ENCODE peak calls at places on chromosomes 3 and 15, in nine cellular contexts. One of them, this sample, is unnamed.

GRCh38 chr3:48535578-48535977 is 21.0 kb downstream of the PFKFB4 start:
- DNase-seq in astrocyte of the spinal cord: no peak
- DNase-seq in astrocyte of the cerebellum: no peak
- DNase-seq in cardiac muscle cell: no peak
- DNase-seq in fibroblast of pulmonary artery: no peak
- DNase-seq in fibroblast of the aortic adventitia: no peak
- DNase-seq in brain microvascular endothelial cell: no peak
- DNase-seq in adrenal gland: no peak
- DNase-seq in foreskin fibroblast: no peak
- DNase-seq in this sample: no peak

GRCh38 chr3:142987707-142988106 is 13.7 kb upstream of the U2SURP start:
- DNase-seq in fibroblast of pulmonary artery: peak
- DNase-seq in cardiac muscle cell: peak
- DNase-seq in fibroblast of the aortic adventitia: peak
- DNase-seq in adrenal gland: no peak
- DNase-seq in foreskin fibroblast: peak
- DNase-seq in astrocyte of the spinal cord: peak
- DNase-seq in brain microvascular endothelial cell: peak
- DNase-seq in astrocyte of the cerebellum: peak
- DNase-seq in this sample: no peak

GRCh38 chr3:54822206-54822605 is 105.7 kb downstream of the LRTM1 start:
- DNase-seq in astrocyte of the cerebellum: peak
- DNase-seq in cardiac muscle cell: peak
- DNase-seq in fibroblast of the aortic adventitia: peak
- DNase-seq in adrenal gland: no peak
- DNase-seq in fibroblast of pulmonary artery: peak
- DNase-seq in astrocyte of the spinal cord: peak
- DNase-seq in foreskin fibroblast: peak
- DNase-seq in brain microvascular endothelial cell: peak
- DNase-seq in this sample: peak

GRCh38 chr3:123067689-123068226 is 933 bp downstream of the PDIA5 start:
- DNase-seq in astrocyte of the spinal cord: no peak
- DNase-seq in astrocyte of the cerebellum: no peak
- DNase-seq in fibroblast of pulmonary artery: no peak
- DNase-seq in foreskin fibroblast: peak
- DNase-seq in adrenal gland: no peak
- DNase-seq in cardiac muscle cell: no peak
- DNase-seq in fibroblast of the aortic adventitia: no peak
- DNase-seq in brain microvascular endothelial cell: no peak
- DNase-seq in this sample: no peak

GRCh38 chr3:171459130-171459941 is 869 bp downstream of the TNIK start:
- DNase-seq in astrocyte of the spinal cord: peak
- DNase-seq in brain microvascular endothelial cell: peak
- DNase-seq in fibroblast of the aortic adventitia: peak
- DNase-seq in adrenal gland: peak
- DNase-seq in cardiac muscle cell: peak
- DNase-seq in astrocyte of the cerebellum: no peak
- DNase-seq in foreskin fibroblast: peak
- DNase-seq in fibroblast of pulmonary artery: peak
- DNase-seq in this sample: no peak

GRCh38 chr15:58269455-58270414 is 131.6 kb downstream of the AQP9 start:
- DNase-seq in foreskin fibroblast: peak
- DNase-seq in brain microvascular endothelial cell: peak
- DNase-seq in astrocyte of the cerebellum: peak
- DNase-seq in cardiac muscle cell: peak
- DNase-seq in fibroblast of pulmonary artery: peak
- DNase-seq in astrocyte of the spinal cord: peak
- DNase-seq in fibroblast of the aortic adventitia: peak
- DNase-seq in adrenal gland: peak
- DNase-seq in this sample: peak

GRCh38 chr15:40906101-40906946 is 12.1 kb downstream of the VPS18 start:
- DNase-seq in brain microvascular endothelial cell: peak
- DNase-seq in foreskin fibroblast: peak
- DNase-seq in cardiac muscle cell: peak
- DNase-seq in adrenal gland: peak
- DNase-seq in fibroblast of the aortic adventitia: peak
- DNase-seq in fibroblast of pulmonary artery: peak
- DNase-seq in astrocyte of the cerebellum: peak
- DNase-seq in astrocyte of the spinal cord: peak
- DNase-seq in this sample: peak

GRCh38 chr15:95249524-95249923 is 1018.2 kb downstream of the MCTP2 start:
- DNase-seq in astrocyte of the cerebellum: no peak
- DNase-seq in cardiac muscle cell: no peak
- DNase-seq in fibroblast of the aortic adventitia: no peak
- DNase-seq in foreskin fibroblast: no peak
- DNase-seq in adrenal gland: no peak
- DNase-seq in brain microvascular endothelial cell: no peak
- DNase-seq in astrocyte of the spinal cord: no peak
- DNase-seq in fibroblast of pulmonary artery: no peak
- DNase-seq in this sample: no peak

GRCh38 chr3:69288161-69288895 is 97.6 kb downstream of the FRMD4B start:
- DNase-seq in brain microvascular endothelial cell: no peak
- DNase-seq in astrocyte of the cerebellum: no peak
- DNase-seq in astrocyte of the spinal cord: no peak
- DNase-seq in fibroblast of pulmonary artery: no peak
- DNase-seq in fibroblast of the aortic adventitia: no peak
- DNase-seq in foreskin fibroblast: no peak
- DNase-seq in adrenal gland: no peak
- DNase-seq in cardiac muscle cell: no peak
- DNase-seq in this sample: no peak

GRCh38 chr3:16350041-16350952 is 85.3 kb downstream of the OXNAD1 start:
- DNase-seq in adrenal gland: no peak
- DNase-seq in fibroblast of the aortic adventitia: peak
- DNase-seq in foreskin fibroblast: peak
- DNase-seq in brain microvascular endothelial cell: peak
- DNase-seq in astrocyte of the spinal cord: peak
- DNase-seq in fibroblast of pulmonary artery: peak
- DNase-seq in cardiac muscle cell: peak
- DNase-seq in astrocyte of the cerebellum: peak
- DNase-seq in this sample: peak

GRCh38 chr3:148254402-148254801 is 443.3 kb upstream of the AGTR1 start:
- DNase-seq in brain microvascular endothelial cell: no peak
- DNase-seq in fibroblast of pulmonary artery: no peak
- DNase-seq in adrenal gland: no peak
- DNase-seq in fibroblast of the aortic adventitia: no peak
- DNase-seq in foreskin fibroblast: no peak
- DNase-seq in astrocyte of the spinal cord: no peak
- DNase-seq in cardiac muscle cell: no peak
- DNase-seq in astrocyte of the cerebellum: no peak
- DNase-seq in this sample: no peak

GRCh38 chr3:153818338-153818737 is 302.9 kb upstream of the ARHGEF26 start:
- DNase-seq in astrocyte of the cerebellum: no peak
- DNase-seq in cardiac muscle cell: no peak
- DNase-seq in fibroblast of the aortic adventitia: no peak
- DNase-seq in foreskin fibroblast: no peak
- DNase-seq in adrenal gland: no peak
- DNase-seq in brain microvascular endothelial cell: no peak
- DNase-seq in fibroblast of pulmonary artery: no peak
- DNase-seq in astrocyte of the spinal cord: no peak
- DNase-seq in this sample: no peak

GRCh38 chr3:41158947-41159346 is 40.4 kb upstream of the CTNNB1 start:
- DNase-seq in adrenal gland: no peak
- DNase-seq in fibroblast of pulmonary artery: peak
- DNase-seq in fibroblast of the aortic adventitia: no peak
- DNase-seq in astrocyte of the cerebellum: no peak
- DNase-seq in cardiac muscle cell: no peak
- DNase-seq in brain microvascular endothelial cell: no peak
- DNase-seq in astrocyte of the spinal cord: no peak
- DNase-seq in foreskin fibroblast: no peak
- DNase-seq in this sample: no peak

GRCh38 chr3:17771177-17772048 is 29.0 kb upstream of the TBC1D5 start:
- DNase-seq in cardiac muscle cell: peak
- DNase-seq in astrocyte of the spinal cord: no peak
- DNase-seq in astrocyte of the cerebellum: no peak
- DNase-seq in fibroblast of the aortic adventitia: peak
- DNase-seq in foreskin fibroblast: no peak
- DNase-seq in adrenal gland: no peak
- DNase-seq in fibroblast of pulmonary artery: peak
- DNase-seq in brain microvascular endothelial cell: no peak
- DNase-seq in this sample: no peak

DNA sequence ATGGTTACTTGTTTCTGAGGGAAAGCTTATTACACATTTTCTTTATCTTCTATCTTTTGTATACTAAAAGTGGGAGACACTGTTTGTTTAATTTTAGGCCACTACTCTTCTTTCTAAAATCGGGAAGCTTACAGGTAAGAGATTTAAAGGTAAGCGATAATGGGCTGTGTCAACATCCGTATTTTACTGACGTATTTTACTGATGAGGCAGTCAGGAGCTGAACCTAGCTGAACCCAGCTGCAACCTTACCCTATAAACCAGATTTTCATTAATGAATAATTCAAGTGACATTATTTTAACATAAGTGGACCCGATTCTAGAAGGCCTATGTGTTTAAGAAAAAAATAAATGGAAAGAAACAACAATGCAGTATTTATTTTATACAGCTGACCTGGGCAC is 13.1 kb downstream of the PSMD6 start:
- DNase-seq in fibroblast of the aortic adventitia: no peak
- DNase-seq in foreskin fibroblast: no peak
- DNase-seq in fibroblast of pulmonary artery: no peak
- DNase-seq in adrenal gland: no peak
- DNase-seq in brain microvascular endothelial cell: no peak
- DNase-seq in astrocyte of the cerebellum: no peak
- DNase-seq in cardiac muscle cell: no peak
- DNase-seq in astrocyte of the spinal cord: no peak
- DNase-seq in this sample: no peak
- TF ChIP-seq CTCF in fibroblast of the aortic adventitia: no peak
- TF ChIP-seq CTCF in foreskin fibroblast: no peak
- TF ChIP-seq CTCF in fibroblast of pulmonary artery: no peak
- TF ChIP-seq CTCF in adrenal gland: no peak
- TF ChIP-seq CTCF in brain microvascular endothelial cell: no peak
- TF ChIP-seq CTCF in astrocyte of the cerebellum: no peak
- TF ChIP-seq CTCF in cardiac muscle cell: no peak
- TF ChIP-seq CTCF in astrocyte of the spinal cord: no peak
- TF ChIP-seq CTCF in this sample: no peak

GRCh38 chr15:33735143-33735542 is 233.2 kb upstream of the CHRM5 start:
- DNase-seq in foreskin fibroblast: no peak
- DNase-seq in cardiac muscle cell: no peak
- DNase-seq in fibroblast of pulmonary artery: no peak
- DNase-seq in astrocyte of the cerebellum: no peak
- DNase-seq in fibroblast of the aortic adventitia: no peak
- DNase-seq in astrocyte of the spinal cord: no peak
- DNase-seq in adrenal gland: no peak
- DNase-seq in brain microvascular endothelial cell: no peak
- DNase-seq in this sample: no peak

GRCh38 chr15:33724321-33725036 is 243.8 kb upstream of the CHRM5 start:
- DNase-seq in astrocyte of the spinal cord: no peak
- DNase-seq in fibroblast of pulmonary artery: no peak
- DNase-seq in astrocyte of the cerebellum: no peak
- DNase-seq in brain microvascular endothelial cell: no peak
- DNase-seq in adrenal gland: no peak
- DNase-seq in cardiac muscle cell: no peak
- DNase-seq in fibroblast of the aortic adventitia: no peak
- DNase-seq in foreskin fibroblast: no peak
- DNase-seq in this sample: no peak

GRCh38 chr15:33730815-33731214 is 237.5 kb upstream of the CHRM5 start:
- DNase-seq in adrenal gland: no peak
- DNase-seq in astrocyte of the cerebellum: no peak
- DNase-seq in foreskin fibroblast: no peak
- DNase-seq in astrocyte of the spinal cord: no peak
- DNase-seq in fibroblast of pulmonary artery: no peak
- DNase-seq in cardiac muscle cell: no peak
- DNase-seq in brain microvascular endothelial cell: no peak
- DNase-seq in fibroblast of the aortic adventitia: no peak
- DNase-seq in this sample: no peak

DNA sequence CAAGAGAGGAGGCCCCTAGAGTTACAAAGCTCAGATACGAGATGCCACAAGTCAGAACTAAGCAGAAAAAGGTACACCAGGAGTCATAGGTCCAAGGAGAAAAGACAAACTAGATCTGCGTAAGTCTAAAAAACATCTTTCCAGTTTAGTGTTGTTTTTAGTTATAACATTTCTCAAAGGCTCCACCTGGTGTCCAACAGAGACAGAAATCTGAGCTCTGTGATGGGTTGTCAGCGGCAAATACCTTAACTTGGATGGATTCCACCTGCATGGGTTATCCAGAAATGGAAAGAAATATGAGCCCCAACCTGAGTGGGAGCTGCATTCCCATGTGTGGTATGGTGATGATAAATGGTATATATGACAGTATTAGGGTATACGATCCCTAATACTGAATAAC is 238.6 kb upstream of the CHRM5 start:
- DNase-seq in astrocyte of the spinal cord: no peak
- DNase-seq in fibroblast of pulmonary artery: peak
- DNase-seq in fibroblast of the aortic adventitia: peak
- DNase-seq in brain microvascular endothelial cell: no peak
- DNase-seq in astrocyte of the cerebellum: no peak
- DNase-seq in adrenal gland: no peak
- DNase-seq in foreskin fibroblast: peak
- DNase-seq in cardiac muscle cell: peak
- DNase-seq in this sample: no peak
- TF ChIP-seq CTCF in astrocyte of the spinal cord: peak
- TF ChIP-seq CTCF in fibroblast of pulmonary artery: peak
- TF ChIP-seq CTCF in fibroblast of the aortic adventitia: peak
- TF ChIP-seq CTCF in brain microvascular endothelial cell: peak
- TF ChIP-seq CTCF in astrocyte of the cerebellum: peak
- TF ChIP-seq CTCF in adrenal gland: no peak
- TF ChIP-seq CTCF in foreskin fibroblast: no peak
- TF ChIP-seq CTCF in cardiac muscle cell: no peak
- TF ChIP-seq CTCF in this sample: no peak

DNA sequence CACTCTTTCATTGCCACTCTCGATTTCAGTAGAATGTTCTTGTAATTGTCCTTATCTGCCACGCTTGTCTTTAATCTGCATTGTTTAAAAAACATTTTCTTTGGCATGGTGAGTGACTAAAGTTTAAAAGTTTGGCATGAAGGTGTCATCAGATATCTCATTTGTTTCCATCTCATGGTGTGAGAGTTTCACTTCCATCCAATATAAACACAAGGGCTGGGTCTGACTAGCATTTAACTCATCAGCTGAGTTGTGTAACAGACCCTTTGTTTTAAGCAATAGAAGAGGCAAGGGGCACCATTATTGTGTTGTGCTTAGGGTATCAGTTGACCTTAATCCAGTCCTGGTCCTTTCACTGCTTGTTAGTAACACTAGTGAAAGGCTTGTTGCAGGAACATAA is 49.9 kb upstream of the IL12A start:
- DNase-seq in astrocyte of the spinal cord: no peak
- DNase-seq in fibroblast of pulmonary artery: peak
- DNase-seq in cardiac muscle cell: peak
- DNase-seq in adrenal gland: no peak
- DNase-seq in fibroblast of the aortic adventitia: peak
- DNase-seq in astrocyte of the cerebellum: no peak
- DNase-seq in foreskin fibroblast: peak
- DNase-seq in brain microvascular endothelial cell: peak
- DNase-seq in this sample: no peak
- TF ChIP-seq CTCF in astrocyte of the spinal cord: no peak
- TF ChIP-seq CTCF in fibroblast of pulmonary artery: no peak
- TF ChIP-seq CTCF in cardiac muscle cell: no peak
- TF ChIP-seq CTCF in adrenal gland: no peak
- TF ChIP-seq CTCF in fibroblast of the aortic adventitia: no peak
- TF ChIP-seq CTCF in astrocyte of the cerebellum: no peak
- TF ChIP-seq CTCF in foreskin fibroblast: no peak
- TF ChIP-seq CTCF in brain microvascular endothelial cell: no peak
- TF ChIP-seq CTCF in this sample: no peak

DNA sequence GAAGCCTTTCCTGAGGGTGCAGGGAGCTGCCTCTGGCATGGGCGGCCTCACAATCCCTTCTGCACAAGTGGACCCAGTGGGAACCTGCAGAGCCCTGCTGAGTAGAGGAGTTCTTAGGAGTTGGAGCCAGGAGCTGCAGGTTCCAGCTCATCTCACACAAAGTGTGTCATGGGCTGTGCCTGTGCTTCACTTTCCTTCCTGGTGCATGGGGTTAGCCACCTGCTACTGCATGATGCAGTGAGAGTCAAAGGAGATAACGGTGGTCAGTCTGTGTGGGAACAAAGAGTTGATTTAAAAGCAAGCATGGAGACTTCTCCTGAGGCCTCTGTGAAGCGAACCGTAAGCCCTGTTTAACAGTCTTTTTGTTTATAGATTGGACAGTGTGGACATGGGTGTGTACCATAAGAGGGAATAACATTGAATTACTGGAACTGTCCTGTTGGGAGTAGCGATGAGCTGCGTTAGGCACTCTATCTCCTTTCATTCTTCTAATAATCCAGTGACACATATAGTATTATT is 68.6 kb upstream of the PRR23C start:
- DNase-seq in astrocyte of the cerebellum: no peak
- DNase-seq in adrenal gland: no peak
- DNase-seq in brain microvascular endothelial cell: no peak
- DNase-seq in fibroblast of the aortic adventitia: no peak
- DNase-seq in fibroblast of pulmonary artery: no peak
- DNase-seq in foreskin fibroblast: peak
- DNase-seq in cardiac muscle cell: no peak
- DNase-seq in astrocyte of the spinal cord: no peak
- DNase-seq in this sample: no peak
- TF ChIP-seq CTCF in astrocyte of the cerebellum: no peak
- TF ChIP-seq CTCF in adrenal gland: no peak
- TF ChIP-seq CTCF in brain microvascular endothelial cell: no peak
- TF ChIP-seq CTCF in fibroblast of the aortic adventitia: no peak
- TF ChIP-seq CTCF in fibroblast of pulmonary artery: no peak
- TF ChIP-seq CTCF in foreskin fibroblast: no peak
- TF ChIP-seq CTCF in cardiac muscle cell: no peak
- TF ChIP-seq CTCF in astrocyte of the spinal cord: no peak
- TF ChIP-seq CTCF in this sample: no peak